ENCODE peak calls at places on chromosomes 2 and 18, in eight cellular contexts. O is sigmoid colon; W is activated naive CD4-positive, alpha-beta T cell; L is left cardiac atrium; T is Daoy; Y is brain microvascular endothelial cell; G is GDM1; J is GM13977. C is an unnamed sample.

GRCh38 chr18:55897101-55897500 is 309.1 kb upstream of the TCF4 start:
- DNase-seq in O (no peak), W (no peak), L (no peak), T (no peak), Y (no peak), G (no peak), J (no peak), C (peak; percentile 6)

GRCh38 chr18:56298935-56299334 is 339.5 kb downstream of the TXNL1 start:
- DNase-seq in O (no peak), W (no peak), L (no peak), T (peak; percentile 72), Y (peak; percentile 70), G (no peak), J (no peak), C (no peak)

GRCh38 chr2:65545818-65546217 is 113.4 kb upstream of the SPRED2 start:
- DNase-seq in O (no peak), W (no peak), L (no peak), T (peak; percentile 57), Y (no peak), G (no peak), J (no peak), C (no peak)

GRCh38 chr2:236061899-236062298 is 106.3 kb downstream of the GBX2 start:
- DNase-seq in O (no peak), W (no peak), L (no peak), T (no peak), Y (no peak), G (no peak), J (no peak), C (no peak)

GRCh38 chr2:74142340-74142739 is 5.4 kb downstream of the BOLA3 start:
- DNase-seq in O (no peak), W (no peak), L (no peak), T (peak; percentile 27), Y (no peak), G (no peak), J (no peak), C (no peak)

GRCh38 chr2:15677141-15677911 is 85.7 kb downstream of the DDX1 start:
- DNase-seq in O (no peak), W (no peak), L (no peak), T (no peak), Y (no peak), G (no peak), J (no peak), C (no peak)

GRCh38 chr18:79750980-79751571 is 46.7 kb upstream of the KCNG2 start:
- DNase-seq in O (peak; percentile 54), W (no peak), L (peak; percentile 12), T (no peak), Y (no peak), G (no peak), J (no peak), C (peak; percentile 75)

GRCh38 chr18:12038082-12038660 is 55.5 kb upstream of the ANKRD62 start:
- DNase-seq in O (peak; percentile 76), W (no peak), L (peak; percentile 52), T (no peak), Y (no peak), G (no peak), J (peak; percentile 34), C (no peak)

GRCh38 chr2:175871331-175871730 is 130.7 kb downstream of the LNPK start:
- DNase-seq in O (no peak), W (no peak), L (no peak), T (no peak), Y (no peak), G (no peak), J (no peak), C (no peak)

GRCh38 chr2:207905546-207905945 is 119.8 kb downstream of the PLEKHM3 start:
- DNase-seq in O (no peak), W (no peak), L (no peak), T (no peak), Y (no peak), G (no peak), J (no peak), C (no peak)

GRCh38 chr2:8564475-8564874 is 117.4 kb upstream of the ID2 start:
- DNase-seq in O (peak; percentile 30), W (no peak), L (no peak), T (no peak), Y (no peak), G (no peak), J (no peak), C (no peak)

GRCh38 chr2:83081835-83082522 is 1377.1 kb downstream of the SUCLG1 start:
- DNase-seq in O (no peak), W (no peak), L (peak; percentile 25), T (no peak), Y (peak; percentile 92), G (no peak), J (no peak), C (no peak)

GRCh38 chr18:79489900-79490592 is 94.3 kb downstream of the NFATC1 start:
- DNase-seq in O (peak; percentile 37), W (no peak), L (peak; percentile 11), T (no peak), Y (no peak), G (no peak), J (no peak), C (no peak)

GRCh38 chr2:65282492-65283053 is 54.9 kb downstream of the ACTR2 start:
- DNase-seq in O (no peak), W (no peak), L (no peak), T (no peak), Y (no peak), G (no peak), J (no peak), C (no peak)

GRCh38 chr2:17542471-17542870 is 2.0 kb downstream of the VSNL1 start:
- DNase-seq in O (no peak), W (no peak), L (no peak), T (no peak), Y (no peak), G (no peak), J (no peak), C (no peak)

GRCh38 chr18:32576296-32576916 is 105.7 kb upstream of the GAREM1 start:
- DNase-seq in O (no peak), W (no peak), L (peak; percentile 30), T (peak; percentile 13), Y (peak; percentile 8), G (no peak), J (no peak), C (no peak)

GRCh38 chr2:199693861-199694260 is 157.1 kb downstream of the FTCDNL1 start:
- DNase-seq in O (no peak), W (no peak), L (no peak), T (no peak), Y (no peak), G (no peak), J (no peak), C (no peak)

GRCh38 chr2:164066095-164066494 is 330.3 kb upstream of the FIGN start:
- DNase-seq in O (no peak), W (no peak), L (no peak), T (no peak), Y (no peak), G (no peak), J (no peak), C (peak; percentile 4)

GRCh38 chr2:200159829-200160781 is 146.4 kb upstream of the SPATS2L start:
- DNase-seq in O (no peak), W (no peak), L (no peak), T (peak; percentile 51), Y (peak; percentile 48), G (no peak), J (no peak), C (no peak)

GRCh38 chr2:141109633-141110032 is 1021.2 kb downstream of the LRP1B start:
- DNase-seq in O (no peak), W (no peak), L (no peak), T (no peak), Y (no peak), G (no peak), J (no peak), C (peak; percentile 1)

GRCh38 chr2:218823456-218823855 is 8.1 kb downstream of the PRKAG3 start:
- DNase-seq in O (no peak), W (no peak), L (no peak), T (no peak), Y (no peak), G (no peak), J (no peak), C (no peak)

GRCh38 chr2:16038586-16038985 is 98.2 kb downstream of the MYCN start:
- DNase-seq in O (no peak), W (no peak), L (no peak), T (no peak), Y (no peak), G (no peak), J (no peak), C (no peak)

GRCh38 chr2:54606393-54606973 is 117.0 kb upstream of the EML6 start:
- DNase-seq in O (no peak), W (peak; percentile 6), L (no peak), T (no peak), Y (no peak), G (no peak), J (no peak), C (no peak)

GRCh38 chr2:191170773-191171172 is 20.0 kb upstream of the STAT4 start:
- DNase-seq in O (no peak), W (no peak), L (no peak), T (no peak), Y (no peak), G (no peak), J (no peak), C (no peak)

GRCh38 chr2:240501531-240501991 is 56.2 kb downstream of the ANKMY1 start:
- DNase-seq in O (no peak), W (no peak), L (no peak), T (no peak), Y (no peak), G (no peak), J (no peak), C (no peak)

C was measured in LNCaP clone FGC.